ENCODE peak calls at places on chromosomes 1 and 21, in eight cellular contexts. One of them, this sample, is unnamed.

GRCh38 chr1:76659171-76659940 is 207.9 kb upstream of the ST6GALNAC5 start:
- DNase-seq in HL-60: no peak
- DNase-seq in endothelial cell of umbilical vein: no peak
- DNase-seq in suprapubic skin: no peak
- DNase-seq in prostate gland: no peak
- DNase-seq in stomach: no peak
- DNase-seq in sigmoid colon: no peak
- DNase-seq in K562: no peak
- DNase-seq in this sample: no peak

GRCh38 chr1:94044891-94045290 is 76.1 kb downstream of the ABCA4 start:
- DNase-seq in HL-60: no peak
- DNase-seq in endothelial cell of umbilical vein: no peak
- DNase-seq in suprapubic skin: no peak
- DNase-seq in prostate gland: no peak
- DNase-seq in stomach: no peak
- DNase-seq in sigmoid colon: no peak
- DNase-seq in K562: no peak
- DNase-seq in this sample: no peak

GRCh38 chr1:208219659-208220282 is 24.4 kb downstream of the PLXNA2 start:
- DNase-seq in HL-60: peak; percentile 27
- DNase-seq in endothelial cell of umbilical vein: peak; percentile 82
- DNase-seq in suprapubic skin: no peak
- DNase-seq in prostate gland: no peak
- DNase-seq in stomach: no peak
- DNase-seq in sigmoid colon: peak; percentile 84
- DNase-seq in K562: peak; percentile 96
- DNase-seq in this sample: no peak

GRCh38 chr1:202056644-202057334 is 46.4 kb downstream of the ELF3 start:
- DNase-seq in HL-60: no peak
- DNase-seq in endothelial cell of umbilical vein: no peak
- DNase-seq in suprapubic skin: peak; percentile 73
- DNase-seq in prostate gland: peak; percentile 93
- DNase-seq in stomach: peak; percentile 96
- DNase-seq in sigmoid colon: no peak
- DNase-seq in K562: peak; percentile 25
- DNase-seq in this sample: peak; percentile 62

GRCh38 chr1:11952455-11953109 is 18.1 kb downstream of the PLOD1 start:
- DNase-seq in HL-60: no peak
- DNase-seq in endothelial cell of umbilical vein: no peak
- DNase-seq in suprapubic skin: no peak
- DNase-seq in prostate gland: no peak
- DNase-seq in stomach: no peak
- DNase-seq in sigmoid colon: no peak
- DNase-seq in K562: no peak
- DNase-seq in this sample: no peak

GRCh38 chr1:14138135-14138506 is 438.1 kb downstream of the PRDM2 start:
- DNase-seq in HL-60: no peak
- DNase-seq in endothelial cell of umbilical vein: no peak
- DNase-seq in suprapubic skin: no peak
- DNase-seq in prostate gland: no peak
- DNase-seq in stomach: no peak
- DNase-seq in sigmoid colon: no peak
- DNase-seq in K562: no peak
- DNase-seq in this sample: no peak

GRCh38 chr1:31663622-31664452 is 19.2 kb upstream of the PEF1 start:
- DNase-seq in HL-60: peak; percentile 27
- DNase-seq in endothelial cell of umbilical vein: peak; percentile 48
- DNase-seq in suprapubic skin: no peak
- DNase-seq in prostate gland: peak; percentile 33
- DNase-seq in stomach: peak; percentile 70
- DNase-seq in sigmoid colon: peak; percentile 82
- DNase-seq in K562: peak; percentile 91
- DNase-seq in this sample: peak; percentile 68

GRCh38 chr1:182556279-182556678 is 32.8 kb downstream of the RNASEL start:
- DNase-seq in HL-60: no peak
- DNase-seq in endothelial cell of umbilical vein: no peak
- DNase-seq in suprapubic skin: no peak
- DNase-seq in prostate gland: no peak
- DNase-seq in stomach: no peak
- DNase-seq in sigmoid colon: no peak
- DNase-seq in K562: no peak
- DNase-seq in this sample: no peak

GRCh38 chr21:21439761-21440160 is 441.6 kb downstream of the NCAM2 start:
- DNase-seq in HL-60: no peak
- DNase-seq in endothelial cell of umbilical vein: peak; percentile 16
- DNase-seq in suprapubic skin: no peak
- DNase-seq in prostate gland: no peak
- DNase-seq in stomach: no peak
- DNase-seq in sigmoid colon: no peak
- DNase-seq in K562: no peak
- DNase-seq in this sample: no peak

GRCh38 chr1:222283147-222283768 is 264.6 kb downstream of the HHIPL2 start:
- DNase-seq in HL-60: no peak
- DNase-seq in endothelial cell of umbilical vein: no peak
- DNase-seq in suprapubic skin: no peak
- DNase-seq in prostate gland: no peak
- DNase-seq in stomach: no peak
- DNase-seq in sigmoid colon: no peak
- DNase-seq in K562: no peak
- DNase-seq in this sample: no peak

GRCh38 chr21:36707763-36708511 is 9.0 kb downstream of the SIM2 start:
- DNase-seq in HL-60: no peak
- DNase-seq in endothelial cell of umbilical vein: no peak
- DNase-seq in suprapubic skin: no peak
- DNase-seq in prostate gland: no peak
- DNase-seq in stomach: no peak
- DNase-seq in sigmoid colon: peak; percentile 50
- DNase-seq in K562: no peak
- DNase-seq in this sample: no peak

GRCh38 chr1:30704271-30704670 is 19.1 kb downstream of the MATN1 start:
- DNase-seq in HL-60: no peak
- DNase-seq in endothelial cell of umbilical vein: no peak
- DNase-seq in suprapubic skin: peak; percentile 86
- DNase-seq in prostate gland: no peak
- DNase-seq in stomach: no peak
- DNase-seq in sigmoid colon: peak; percentile 92
- DNase-seq in K562: no peak
- DNase-seq in this sample: no peak

GRCh38 chr1:20079661-20080305 is 9.8 kb downstream of the PLA2G5 start:
- DNase-seq in HL-60: no peak
- DNase-seq in endothelial cell of umbilical vein: no peak
- DNase-seq in suprapubic skin: no peak
- DNase-seq in prostate gland: no peak
- DNase-seq in stomach: no peak
- DNase-seq in sigmoid colon: peak; percentile 50
- DNase-seq in K562: no peak
- DNase-seq in this sample: no peak

GRCh38 chr1:65958561-65959350 is 166.1 kb downstream of the PDE4B start:
- DNase-seq in HL-60: peak; percentile 29
- DNase-seq in endothelial cell of umbilical vein: peak; percentile 73
- DNase-seq in suprapubic skin: no peak
- DNase-seq in prostate gland: peak; percentile 9
- DNase-seq in stomach: no peak
- DNase-seq in sigmoid colon: no peak
- DNase-seq in K562: peak; percentile 47
- DNase-seq in this sample: no peak

GRCh38 chr1:55913565-55913964 is 665.8 kb downstream of the PLPP3 start:
- DNase-seq in HL-60: no peak
- DNase-seq in endothelial cell of umbilical vein: no peak
- DNase-seq in suprapubic skin: no peak
- DNase-seq in prostate gland: no peak
- DNase-seq in stomach: no peak
- DNase-seq in sigmoid colon: no peak
- DNase-seq in K562: no peak
- DNase-seq in this sample: no peak

DNA sequence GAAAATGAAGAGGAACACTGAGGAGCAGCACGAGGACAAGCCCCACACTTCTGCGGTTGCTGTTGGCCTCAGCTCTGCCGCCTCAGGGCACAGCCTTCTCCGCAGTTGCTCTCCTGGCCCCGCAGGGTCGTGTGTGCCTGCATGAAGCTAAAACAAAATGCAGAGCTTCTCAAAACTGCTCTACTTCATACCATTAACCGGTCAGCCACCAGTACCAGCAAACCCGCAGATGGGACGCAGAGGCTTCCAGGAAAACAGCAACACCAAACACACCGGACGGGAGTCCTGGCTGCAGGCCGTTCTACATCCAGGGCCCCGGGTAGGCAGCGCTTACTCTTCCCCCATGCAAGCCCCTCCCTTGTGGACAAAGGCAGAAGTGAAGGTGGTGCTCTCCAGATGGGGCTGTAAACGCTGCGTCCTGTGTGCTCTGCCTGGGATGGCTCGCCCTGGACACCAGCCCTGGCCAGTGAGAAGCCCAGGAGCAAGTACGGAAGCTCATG is 7.1 kb upstream of the C1orf159 start:
- DNase-seq in HL-60: peak; percentile 77
- DNase-seq in endothelial cell of umbilical vein: no peak
- DNase-seq in suprapubic skin: no peak
- DNase-seq in prostate gland: no peak
- DNase-seq in stomach: no peak
- DNase-seq in sigmoid colon: no peak
- DNase-seq in K562: no peak
- DNase-seq in this sample: no peak
- TF ChIP-seq POLR2AphosphoS5 in HL-60: no peak
- TF ChIP-seq POLR2AphosphoS5 in endothelial cell of umbilical vein: no peak
- TF ChIP-seq POLR2AphosphoS5 in suprapubic skin: no peak
- TF ChIP-seq POLR2AphosphoS5 in prostate gland: no peak
- TF ChIP-seq POLR2AphosphoS5 in stomach: no peak
- TF ChIP-seq POLR2AphosphoS5 in sigmoid colon: no peak
- TF ChIP-seq POLR2AphosphoS5 in K562: no peak
- TF ChIP-seq POLR2AphosphoS5 in this sample: no peak

GRCh38 chr1:235919127-235919796 is 52.6 kb upstream of the LYST start:
- DNase-seq in HL-60: no peak
- DNase-seq in endothelial cell of umbilical vein: no peak
- DNase-seq in suprapubic skin: no peak
- DNase-seq in prostate gland: no peak
- DNase-seq in stomach: no peak
- DNase-seq in sigmoid colon: no peak
- DNase-seq in K562: no peak
- DNase-seq in this sample: no peak

GRCh38 chr1:235920596-235921375 is 54.1 kb upstream of the LYST start:
- DNase-seq in HL-60: no peak
- DNase-seq in endothelial cell of umbilical vein: no peak
- DNase-seq in suprapubic skin: no peak
- DNase-seq in prostate gland: no peak
- DNase-seq in stomach: peak; percentile 47
- DNase-seq in sigmoid colon: no peak
- DNase-seq in K562: no peak
- DNase-seq in this sample: no peak

GRCh38 chr1:235918481-235918880 is 51.8 kb upstream of the LYST start:
- DNase-seq in HL-60: no peak
- DNase-seq in endothelial cell of umbilical vein: no peak
- DNase-seq in suprapubic skin: no peak
- DNase-seq in prostate gland: no peak
- DNase-seq in stomach: no peak
- DNase-seq in sigmoid colon: no peak
- DNase-seq in K562: no peak
- DNase-seq in this sample: no peak

GRCh38 chr1:235918032-235918431 is 51.3 kb upstream of the LYST start:
- DNase-seq in HL-60: no peak
- DNase-seq in endothelial cell of umbilical vein: no peak
- DNase-seq in suprapubic skin: no peak
- DNase-seq in prostate gland: no peak
- DNase-seq in stomach: no peak
- DNase-seq in sigmoid colon: peak; percentile 66
- DNase-seq in K562: no peak
- DNase-seq in this sample: no peak

DNA sequence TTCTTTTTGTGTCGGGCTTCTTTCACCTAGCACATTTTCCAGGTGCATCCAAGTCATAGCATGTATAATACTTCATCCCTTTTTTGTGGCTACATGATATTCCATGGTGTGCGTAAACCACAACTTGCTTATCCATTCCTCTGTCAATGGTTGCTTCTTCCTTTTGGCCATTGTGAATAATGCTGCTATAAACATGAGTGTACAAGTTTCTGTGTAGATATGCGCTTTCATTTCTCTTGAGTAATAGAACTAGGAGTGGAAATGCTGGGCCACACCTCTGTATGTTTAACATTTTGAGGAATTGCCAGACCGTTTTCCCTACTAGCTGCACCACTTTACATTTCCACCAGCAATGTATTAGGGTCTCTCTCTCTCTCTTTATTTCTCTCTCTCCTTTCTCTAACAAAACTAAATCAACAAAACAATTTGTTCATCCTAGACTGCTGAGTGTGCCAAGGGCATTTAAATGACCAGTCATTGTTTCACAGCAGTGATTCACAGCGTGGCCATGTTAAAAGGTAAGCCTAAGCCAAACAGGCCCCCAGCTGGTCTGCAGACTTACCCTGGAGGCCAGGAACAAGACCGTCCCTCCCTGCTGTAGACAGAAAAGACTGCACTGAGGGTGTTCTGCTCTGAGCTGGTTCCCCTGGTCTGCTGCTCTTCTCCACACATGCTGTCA is 53.2 kb upstream of the LYST start:
- DNase-seq in HL-60: no peak
- DNase-seq in endothelial cell of umbilical vein: peak; percentile 81
- DNase-seq in suprapubic skin: no peak
- DNase-seq in prostate gland: no peak
- DNase-seq in stomach: no peak
- DNase-seq in sigmoid colon: no peak
- DNase-seq in K562: no peak
- DNase-seq in this sample: no peak
- H3K4me3 ChIP-seq in HL-60: no peak overlapping the region
- H3K4me3 ChIP-seq in endothelial cell of umbilical vein: no peak overlapping the region
- H3K4me3 ChIP-seq in suprapubic skin: no peak overlapping the region
- H3K4me3 ChIP-seq in prostate gland: no peak overlapping the region
- H3K4me3 ChIP-seq in stomach: no peak overlapping the region
- H3K4me3 ChIP-seq in sigmoid colon: no peak overlapping the region
- H3K4me3 ChIP-seq in K562: no peak overlapping the region
- H3K4me3 ChIP-seq in this sample: no peak overlapping the region

DNA sequence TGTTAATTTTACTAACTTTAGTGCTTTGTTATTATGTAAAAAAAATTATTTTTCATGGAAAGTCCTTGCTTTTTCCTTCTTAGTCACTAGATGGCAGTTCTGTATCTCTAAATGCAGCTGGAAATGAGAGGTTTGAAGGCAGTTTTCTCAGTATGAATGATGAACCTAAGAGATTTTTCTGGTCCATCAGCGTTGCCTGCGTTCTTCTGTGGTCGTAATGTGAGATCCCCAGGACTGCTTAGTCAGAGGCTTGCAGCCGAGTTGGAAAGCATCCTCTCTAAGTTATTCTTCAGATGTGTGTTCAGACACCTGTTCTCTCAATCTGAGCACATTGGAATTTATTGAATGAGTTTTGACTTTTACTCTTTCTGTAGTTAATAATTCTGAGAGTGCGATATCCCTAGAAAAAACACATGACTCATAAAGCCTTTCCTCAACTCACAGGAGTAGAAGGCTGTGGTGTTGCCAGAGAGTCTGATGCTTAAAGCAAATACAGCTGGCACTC is 99.2 kb downstream of the FMN2 start:
- DNase-seq in HL-60: no peak
- DNase-seq in endothelial cell of umbilical vein: no peak
- DNase-seq in suprapubic skin: no peak
- DNase-seq in prostate gland: no peak
- DNase-seq in stomach: no peak
- DNase-seq in sigmoid colon: peak; percentile 71
- DNase-seq in K562: no peak
- DNase-seq in this sample: no peak
- TF ChIP-seq CTCF in HL-60: no peak
- TF ChIP-seq CTCF in endothelial cell of umbilical vein: peak; percentile 6
- TF ChIP-seq CTCF in suprapubic skin: no peak
- TF ChIP-seq CTCF in prostate gland: peak; percentile 16
- TF ChIP-seq CTCF in stomach: peak; percentile 13
- TF ChIP-seq CTCF in sigmoid colon: peak; percentile 39
- TF ChIP-seq CTCF in K562: peak; percentile 54
- TF ChIP-seq CTCF in this sample: no peak

GRCh38 chr1:108699375-108700332 is 7.5 kb downstream of the PRPF38B start:
- DNase-seq in HL-60: no peak
- DNase-seq in endothelial cell of umbilical vein: no peak
- DNase-seq in suprapubic skin: no peak
- DNase-seq in prostate gland: no peak
- DNase-seq in stomach: no peak
- DNase-seq in sigmoid colon: no peak
- DNase-seq in K562: no peak
- DNase-seq in this sample: no peak
- TF ChIP-seq POLR2AphosphoS5 in HL-60: no peak
- TF ChIP-seq POLR2AphosphoS5 in endothelial cell of umbilical vein: no peak
- TF ChIP-seq POLR2AphosphoS5 in suprapubic skin: no peak
- TF ChIP-seq POLR2AphosphoS5 in prostate gland: no peak
- TF ChIP-seq POLR2AphosphoS5 in stomach: no peak
- TF ChIP-seq POLR2AphosphoS5 in sigmoid colon: no peak
- TF ChIP-seq POLR2AphosphoS5 in K562: peak; percentile 63
- TF ChIP-seq POLR2AphosphoS5 in this sample: no peak